ENCODE peak calls at places on chromosomes 2 and 18, in four cellular contexts. One of them, this sample, is unnamed.
A peak's percentile ranks its signal among the peaks of the same experiment; 100 is the strongest.

GRCh38 chr2:161312996-161313395 is 4.8 kb downstream of the PSMD14 start:
- DNase-seq in germinal center: no peak
- DNase-seq in posterior vena cava: no peak
- DNase-seq in ovary: no peak
- DNase-seq in this sample: peak; percentile 42

GRCh38 chr2:236164201-236164982 is 3.8 kb downstream of the GBX2 start:
- DNase-seq in germinal center: no peak
- DNase-seq in ovary: no peak
- DNase-seq in posterior vena cava: no peak
- DNase-seq in this sample: no peak

GRCh38 chr2:16330012-16330411 is 335.6 kb downstream of the CYRIA start:
- DNase-seq in posterior vena cava: no peak
- DNase-seq in germinal center: no peak
- DNase-seq in ovary: no peak
- DNase-seq in this sample: no peak

GRCh38 chr2:6524678-6525367 is 340.9 kb downstream of the CMPK2 start:
- DNase-seq in ovary: no peak
- DNase-seq in germinal center: no peak
- DNase-seq in posterior vena cava: no peak
- DNase-seq in this sample: peak; percentile 5

GRCh38 chr2:164840458-164840929 is 1.1 kb downstream of the COBLL1 start:
- DNase-seq in ovary: peak; percentile 49
- DNase-seq in posterior vena cava: peak; percentile 90
- DNase-seq in germinal center: peak; percentile 71
- DNase-seq in this sample: no peak

GRCh38 chr18:54888933-54889332 is 60.7 kb downstream of the RAB27B start:
- DNase-seq in germinal center: no peak
- DNase-seq in ovary: no peak
- DNase-seq in posterior vena cava: no peak
- DNase-seq in this sample: peak; percentile 22

GRCh38 chr2:20575935-20576597 is 74.8 kb downstream of the HS1BP3 start:
- DNase-seq in posterior vena cava: no peak
- DNase-seq in ovary: no peak
- DNase-seq in germinal center: no peak
- DNase-seq in this sample: no peak

GRCh38 chr2:167940361-167940744 is 307.0 kb downstream of the STK39 start:
- DNase-seq in germinal center: no peak
- DNase-seq in ovary: no peak
- DNase-seq in posterior vena cava: no peak
- DNase-seq in this sample: no peak

GRCh38 chr2:54497738-54498680 is 41.9 kb downstream of the SPTBN1 start:
- DNase-seq in germinal center: no peak
- DNase-seq in ovary: peak; percentile 54
- DNase-seq in posterior vena cava: no peak
- DNase-seq in this sample: peak; percentile 65

GRCh38 chr2:86446060-86446459 is 4.9 kb downstream of the KDM3A start:
- DNase-seq in ovary: no peak
- DNase-seq in posterior vena cava: no peak
- DNase-seq in germinal center: no peak
- DNase-seq in this sample: no peak

GRCh38 chr2:105775809-105776559 is 31.3 kb downstream of the NCK2 start:
- DNase-seq in germinal center: peak; percentile 76
- DNase-seq in posterior vena cava: peak; percentile 44
- DNase-seq in ovary: no peak
- DNase-seq in this sample: no peak

GRCh38 chr2:164189851-164190250 is 431.4 kb downstream of the GRB14 start:
- DNase-seq in posterior vena cava: no peak
- DNase-seq in ovary: no peak
- DNase-seq in germinal center: no peak
- DNase-seq in this sample: no peak

GRCh38 chr2:70425682-70426301 is 123.9 kb upstream of the FAM136A start:
- DNase-seq in ovary: no peak
- DNase-seq in germinal center: no peak
- DNase-seq in posterior vena cava: no peak
- DNase-seq in this sample: no peak

GRCh38 chr2:3443083-3443482 is 63.6 kb downstream of the TRAPPC12 start:
- DNase-seq in posterior vena cava: no peak
- DNase-seq in ovary: no peak
- DNase-seq in germinal center: no peak
- DNase-seq in this sample: no peak

GRCh38 chr2:40240067-40240466 is 211.8 kb downstream of the SLC8A1 start:
- DNase-seq in posterior vena cava: peak; percentile 96
- DNase-seq in ovary: peak; percentile 84
- DNase-seq in germinal center: no peak
- DNase-seq in this sample: peak; percentile 84

GRCh38 chr2:127361929-127362328 is 25.8 kb downstream of the MAP3K2 start:
- DNase-seq in ovary: no peak
- DNase-seq in posterior vena cava: no peak
- DNase-seq in germinal center: no peak
- DNase-seq in this sample: no peak

GRCh38 chr18:33716061-33716683 is 138.2 kb downstream of the ASXL3 start:
- DNase-seq in posterior vena cava: no peak
- DNase-seq in ovary: no peak
- DNase-seq in germinal center: no peak
- DNase-seq in this sample: no peak

GRCh38 chr2:36530178-36530982 is 67.6 kb downstream of the FEZ2 start:
- DNase-seq in posterior vena cava: no peak
- DNase-seq in ovary: no peak
- DNase-seq in germinal center: peak; percentile 10
- DNase-seq in this sample: peak; percentile 39

GRCh38 chr2:108535380-108535677 is 1.1 kb downstream of the LIMS1 start:
- DNase-seq in germinal center: no peak
- DNase-seq in ovary: no peak
- DNase-seq in posterior vena cava: no peak
- DNase-seq in this sample: peak; percentile 26

GRCh38 chr2:210363261-210363660 is 48.3 kb upstream of the MYL1 start:
- DNase-seq in posterior vena cava: no peak
- DNase-seq in ovary: no peak
- DNase-seq in germinal center: no peak
- DNase-seq in this sample: peak; percentile 2

GRCh38 chr18:58362027-58362575 is 266.8 kb downstream of the ALPK2 start:
- DNase-seq in posterior vena cava: peak; percentile 78
- DNase-seq in ovary: peak; percentile 66
- DNase-seq in germinal center: no peak
- DNase-seq in this sample: peak; percentile 87

GRCh38 chr2:95578529-95578928 is 13.3 kb upstream of the TRIM43 start:
- DNase-seq in ovary: no peak
- DNase-seq in germinal center: no peak
- DNase-seq in posterior vena cava: no peak
- DNase-seq in this sample: no peak

GRCh38 chr2:10987861-10988260 is 76.1 kb downstream of the KCNF1 start:
- DNase-seq in ovary: no peak
- DNase-seq in posterior vena cava: peak; percentile 64
- DNase-seq in germinal center: no peak
- DNase-seq in this sample: no peak

GRCh38 chr2:105081006-105081701 is 43.3 kb downstream of the MRPS9 start:
- DNase-seq in posterior vena cava: no peak
- DNase-seq in germinal center: no peak
- DNase-seq in ovary: no peak
- DNase-seq in this sample: no peak

GRCh38 chr2:217858519-217859466 is 144.0 kb downstream of the TNS1 start:
- DNase-seq in posterior vena cava: peak; percentile 95
- DNase-seq in germinal center: no peak
- DNase-seq in ovary: peak; percentile 86
- DNase-seq in this sample: peak; percentile 66

GRCh38 chr2:188345020-188345419 is 53.3 kb downstream of the GULP1 start:
- DNase-seq in germinal center: no peak
- DNase-seq in posterior vena cava: no peak
- DNase-seq in ovary: no peak
- DNase-seq in this sample: no peak

GRCh38 chr2:5914831-5915611 is 222.8 kb downstream of the SOX11 start:
- DNase-seq in germinal center: no peak
- DNase-seq in posterior vena cava: no peak
- DNase-seq in ovary: no peak
- DNase-seq in this sample: peak; percentile 56

GRCh38 chr2:157692768-157693167 is 64.1 kb upstream of the ACVR1C start:
- DNase-seq in ovary: no peak
- DNase-seq in posterior vena cava: no peak
- DNase-seq in germinal center: no peak
- DNase-seq in this sample: peak; percentile 99

GRCh38 chr2:26477911-26478253 is at the start of gene OTOF:
- DNase-seq in posterior vena cava: no peak
- DNase-seq in ovary: peak; percentile 48
- DNase-seq in germinal center: no peak
- DNase-seq in this sample: peak; percentile 43

GRCh38 chr2:239579081-239579480 is 178.3 kb upstream of the HDAC4 start:
- DNase-seq in posterior vena cava: peak; percentile 51
- DNase-seq in ovary: no peak
- DNase-seq in germinal center: no peak
- DNase-seq in this sample: no peak

GRCh38 chr2:63699549-63699839 is 110.7 kb downstream of the MDH1 start:
- DNase-seq in posterior vena cava: no peak
- DNase-seq in germinal center: no peak
- DNase-seq in ovary: no peak
- DNase-seq in this sample: peak; percentile 55